ENCODE peak calls at places on chromosomes 16 and 17, in five cellular contexts. D, E, G, H and F are unnamed samples.

GRCh38 chr16:48720266-48720665 is 110.3 kb upstream of the N4BP1 start:
- DNase-seq in H (peak), D (peak), G (no peak), E (no peak), F (no peak)

GRCh38 chr17:82424001-82424862 is 5.8 kb upstream of the OGFOD3 start:
- DNase-seq in G (peak), E (peak), D (peak), H (peak), F (no peak)

GRCh38 chr16:89867918-89868317 is 5.5 kb upstream of the TCF25 start:
- DNase-seq in H (no peak), G (no peak), D (no peak), E (no peak), F (no peak)

GRCh38 chr16:85418978-85419491 is 194.1 kb upstream of the GSE1 start:
- DNase-seq in H (no peak), G (peak), D (no peak), E (no peak), F (peak)

GRCh38 chr17:3865166-3865565 is 19.1 kb upstream of the NCBP3 start:
- DNase-seq in D (no peak), E (no peak), H (no peak), G (no peak), F (peak)

GRCh38 chr16:88684569-88685155 is 1.6 kb downstream of the SNAI3 start:
- DNase-seq in D (no peak), H (no peak), G (no peak), E (no peak), F (no peak)

GRCh38 chr17:61770752-61771533 is 92.4 kb downstream of the BRIP1 start:
- DNase-seq in E (no peak), G (no peak), D (no peak), H (no peak), F (no peak)

GRCh38 chr17:77129568-77130301 is 11.0 kb upstream of the SEC14L1 start:
- DNase-seq in G (no peak), H (no peak), E (no peak), D (no peak), F (no peak)

GRCh38 chr17:76367647-76368046 is 13.9 kb upstream of the PRPSAP1 start:
- DNase-seq in E (no peak), H (no peak), D (no peak), G (no peak), F (no peak)

GRCh38 chr17:15096511-15096910 is 168.6 kb downstream of the PMP22 start:
- DNase-seq in H (no peak), G (no peak), E (no peak), D (no peak), F (no peak)

GRCh38 chr17:39737761-39738567 is at the start of gene GRB7:
- DNase-seq in H (no peak), G (no peak), E (no peak), D (peak), F (no peak)

GRCh38 chr16:73735018-73735417 is 561.6 kb upstream of the PSMD7 start:
- DNase-seq in H (no peak), E (no peak), G (no peak), D (no peak), F (no peak)

GRCh38 chr17:3556239-3556904 is 1.2 kb downstream of the TRPV3 start:
- DNase-seq in E (no peak), G (no peak), H (no peak), D (no peak), F (peak)

GRCh38 chr17:81556175-81556691 is 4.1 kb upstream of the FAAP100 start:
- DNase-seq in G (no peak), H (no peak), D (no peak), E (no peak), F (no peak)

GRCh38 chr16:86570542-86571196 is 4.0 kb downstream of the FOXC2 start:
- DNase-seq in H (no peak), D (peak), E (peak), G (no peak), F (peak)

GRCh38 chr17:80811181-80812105 is 180.2 kb upstream of the CHMP6 start:
- DNase-seq in D (no peak), G (no peak), E (peak), H (peak), F (peak)

GRCh38 chr17:57811633-57812280 is 38.1 kb downstream of the MRPS23 start:
- DNase-seq in E (no peak), D (no peak), H (no peak), G (no peak), F (no peak)

GRCh38 chr16:89009343-89010209 is 32.6 kb upstream of the CBFA2T3 start:
- DNase-seq in H (peak), E (peak), G (no peak), D (peak), F (peak)

GRCh38 chr17:83057793-83058477 is 21.5 kb upstream of the METRNL start:
- DNase-seq in H (peak), G (peak), D (no peak), E (peak), F (peak)

GRCh38 chr17:40093580-40094201 is 6.7 kb downstream of the NR1D1 start:
- DNase-seq in H (no peak), G (no peak), D (no peak), E (no peak), F (no peak)

GRCh38 chr17:77453613-77454559 is 313.1 kb downstream of the SEC14L1 start:
- DNase-seq in D (peak), H (peak), G (no peak), E (no peak), F (peak)

GRCh38 chr17:36943250-36944220 is 5.2 kb upstream of the AATF start:
- DNase-seq in D (no peak), G (no peak), E (no peak), H (no peak), F (no peak)

GRCh38 chr16:29317269-29317668 is 89.2 kb downstream of the NPIPB11 start:
- DNase-seq in E (peak), G (no peak), D (no peak), H (no peak), F (no peak)